ENCODE peak calls at places on chromosomes 2 and 18, in nine cellular contexts. A, S, I, G, B, L, H, T and F are unnamed samples.

GRCh38 chr18:24802439-24802838 is 342.0 kb downstream of the HRH4 start:
- DNase-seq in T (no peak), A (no peak), H (no peak), G (no peak), S (no peak), I (no peak), B (no peak), L (no peak), F (no peak)

GRCh38 chr2:112836695-112837117 is at the start of gene IL1B:
- DNase-seq in H (peak; percentile 16), A (no peak), T (peak; percentile 95), L (no peak), I (no peak), G (no peak), B (no peak), S (peak; percentile 90), F (no peak)

GRCh38 chr2:6412533-6413085 is 453.1 kb downstream of the CMPK2 start:
- DNase-seq in S (no peak), I (no peak), T (peak; percentile 28), A (no peak), G (no peak), B (peak; percentile 7), L (no peak), H (no peak), F (no peak)

GRCh38 chr2:119760237-119760807 is 600 bp downstream of the PTPN4 start:
- DNase-seq in B (no peak), T (no peak), G (peak; percentile 25), A (peak; percentile 41), I (no peak), H (no peak), S (peak; percentile 33), L (no peak), F (no peak)

GRCh38 chr2:205835251-205835900 is 153.1 kb downstream of the NRP2 start:
- DNase-seq in S (no peak), I (no peak), A (no peak), H (no peak), B (no peak), T (no peak), G (no peak), L (no peak), F (no peak)

GRCh38 chr18:59742325-59743111 is 45.3 kb upstream of the CCBE1 start:
- DNase-seq in G (no peak), T (peak; percentile 65), H (no peak), L (no peak), B (no peak), I (no peak), S (no peak), A (peak; percentile 83), F (no peak)

GRCh38 chr2:237723613-237724012 is 75.0 kb upstream of the RBM44 start:
- DNase-seq in G (no peak), I (no peak), S (peak; percentile 57), L (no peak), A (no peak), H (peak; percentile 72), B (no peak), T (no peak), F (peak; percentile 34)

GRCh38 chr2:23585218-23585945 is 200.4 kb downstream of the KLHL29 start:
- DNase-seq in H (no peak), S (no peak), T (no peak), I (no peak), A (no peak), L (no peak), G (no peak), B (no peak), F (no peak)

GRCh38 chr2:171688129-171688465 is 828 bp downstream of the DYNC1I2 start:
- DNase-seq in I (no peak), L (no peak), S (no peak), H (no peak), T (peak; percentile 43), B (no peak), A (no peak), G (no peak), F (no peak)

GRCh38 chr2:32671885-32672519 is 44.2 kb downstream of the TTC27 start:
- DNase-seq in A (no peak), B (no peak), H (no peak), S (no peak), L (no peak), I (no peak), G (no peak), T (peak; percentile 32), F (no peak)

GRCh38 chr2:37149626-37150322 is 7.0 kb downstream of the EIF2AK2 start:
- DNase-seq in T (no peak), A (no peak), G (no peak), B (no peak), S (no peak), I (no peak), L (no peak), H (no peak), F (no peak)

GRCh38 chr2:71067567-71068217 is 756 bp upstream of the NAGK start:
- DNase-seq in B (no peak), H (no peak), G (no peak), I (no peak), T (no peak), A (peak; percentile 32), L (peak; percentile 21), S (no peak), F (no peak)

GRCh38 chr2:168486440-168486839 is 30.4 kb downstream of the CERS6 start:
- DNase-seq in B (no peak), L (no peak), A (no peak), I (no peak), H (no peak), S (no peak), G (no peak), T (no peak), F (no peak)

GRCh38 chr2:112153501-112153900 is 15.3 kb downstream of the FBLN7 start:
- DNase-seq in S (no peak), I (no peak), T (no peak), L (no peak), H (no peak), G (no peak), B (no peak), A (no peak), F (no peak)

GRCh38 chr2:73716518-73717250 is 20.5 kb downstream of the TPRKB start:
- DNase-seq in H (peak; percentile 25), A (no peak), L (no peak), S (no peak), B (no peak), I (no peak), G (no peak), T (peak; percentile 84), F (peak; percentile 35)

GRCh38 chr2:71503827-71504226 is 50.5 kb downstream of the DYSF start:
- DNase-seq in A (no peak), H (no peak), I (no peak), G (no peak), L (no peak), S (no peak), T (no peak), B (peak; percentile 61), F (no peak)

GRCh38 chr2:220736778-220737177 is 835.3 kb downstream of the EPHA4 start:
- DNase-seq in B (no peak), S (no peak), H (peak; percentile 26), T (no peak), A (no peak), I (no peak), L (no peak), G (no peak), F (no peak)

GRCh38 chr18:36485772-36486171 is 188.3 kb downstream of the FHOD3 start:
- DNase-seq in L (no peak), S (no peak), A (no peak), H (no peak), B (no peak), G (no peak), I (no peak), T (no peak), F (no peak)

GRCh38 chr2:163736433-163737168 is 793 bp upstream of the FIGN start:
- DNase-seq in S (peak; percentile 48), H (peak; percentile 63), G (peak; percentile 23), B (no peak), L (peak; percentile 13), T (peak; percentile 33), I (peak; percentile 73), A (no peak), F (peak; percentile 31)

GRCh38 chr2:71130325-71131260 is at the start of gene MPHOSPH10:
- DNase-seq in B (peak; percentile 68), G (peak; percentile 53), L (peak; percentile 90), I (peak; percentile 88), A (peak; percentile 92), S (peak; percentile 83), T (peak; percentile 91), H (peak; percentile 94), F (peak; percentile 84)

GRCh38 chr2:150141241-150142001 is 346.0 kb downstream of the RND3 start:
- DNase-seq in H (no peak), A (no peak), I (no peak), B (no peak), G (no peak), L (no peak), S (no peak), T (no peak), F (no peak)

GRCh38 chr18:22173221-22173927 is 4.0 kb downstream of the GATA6 start:
- DNase-seq in T (peak; percentile 46), S (no peak), A (peak; percentile 14), B (no peak), H (no peak), L (no peak), G (no peak), I (no peak), F (no peak)

GRCh38 chr2:119008108-119008507 is 66.1 kb downstream of the MARCO start:
- DNase-seq in L (no peak), S (no peak), H (peak; percentile 40), A (no peak), B (no peak), T (no peak), G (no peak), I (no peak), F (no peak)

GRCh38 chr2:88489181-88489580 is 36.7 kb upstream of the FOXI3 start:
- DNase-seq in S (peak; percentile 31), A (no peak), B (no peak), I (no peak), T (no peak), H (peak; percentile 10), G (no peak), L (no peak), F (no peak)
- TF ChIP-seq CTCF in S (no peak), A (no peak), B (no peak), I (no peak), T (no peak), H (no peak), G (no peak), L (no peak), F (no peak)

GRCh38 chr18:48825101-48825745 is 125.5 kb downstream of the SMAD7 start:
- DNase-seq in I (no peak), L (no peak), G (peak; percentile 17), B (no peak), A (peak; percentile 16), T (peak; percentile 87), S (no peak), H (no peak), F (no peak)
- TF ChIP-seq CTCF in I (no peak), L (no peak), G (no peak), B (no peak), A (no peak), T (no peak), S (no peak), H (no peak), F (no peak)

GRCh38 chr2:134692461-134692860 is 26.3 kb downstream of the TMEM163 start:
- DNase-seq in S (no peak), I (no peak), T (no peak), A (no peak), H (peak; percentile 12), B (no peak), G (no peak), L (peak; percentile 38), F (no peak)
- TF ChIP-seq CTCF in S (no peak), I (no peak), T (no peak), A (no peak), H (no peak), B (no peak), G (no peak), L (peak; percentile 43), F (peak; percentile 41)

GRCh38 chr18:56709463-56709862 is 58.3 kb downstream of the WDR7 start:
- DNase-seq in H (peak; percentile 65), L (peak; percentile 54), A (no peak), S (peak; percentile 52), I (no peak), B (peak; percentile 45), G (no peak), T (peak; percentile 77), F (peak; percentile 42)
- TF ChIP-seq CTCF in H (peak; percentile 38), L (peak; percentile 16), A (no peak), S (peak; percentile 39), I (no peak), B (peak; percentile 41), G (no peak), T (no peak), F (no peak)